ENCODE peak calls at places on chromosomes 12 and 14, in six cellular contexts. One of them, this sample, is unnamed.

GRCh38 chr12:57214398-57214781 is 2.2 kb upstream of the NXPH4 start:
- DNase-seq in prostate gland: peak
- DNase-seq in NCI-H1048: no peak
- DNase-seq in iris pigment epithelial cell: peak
- DNase-seq in stimulated activated CD4-positive, alpha-beta T cell treated with anti-CD3 and anti-CD28 coated beads, Interleukin-2, amount 100 ng/mL, for 24 hours: peak
- DNase-seq in CD4-positive, alpha-beta memory T cell: peak
- DNase-seq in this sample: peak

GRCh38 chr12:120229583-120230325 is 28.8 kb upstream of the RPLP0 start:
- DNase-seq in prostate gland: no peak
- DNase-seq in NCI-H1048: no peak
- DNase-seq in iris pigment epithelial cell: peak
- DNase-seq in stimulated activated CD4-positive, alpha-beta T cell treated with anti-CD3 and anti-CD28 coated beads, Interleukin-2, amount 100 ng/mL, for 24 hours: no peak
- DNase-seq in CD4-positive, alpha-beta memory T cell: no peak
- DNase-seq in this sample: no peak

GRCh38 chr14:67934087-67934486 is 114.5 kb downstream of the RAD51B start:
- DNase-seq in prostate gland: peak
- DNase-seq in NCI-H1048: no peak
- DNase-seq in iris pigment epithelial cell: peak
- DNase-seq in stimulated activated CD4-positive, alpha-beta T cell treated with anti-CD3 and anti-CD28 coated beads, Interleukin-2, amount 100 ng/mL, for 24 hours: no peak
- DNase-seq in CD4-positive, alpha-beta memory T cell: peak
- DNase-seq in this sample: peak

GRCh38 chr14:105863296-105864108 is 337.1 kb downstream of the TMEM121 start:
- DNase-seq in prostate gland: no peak
- DNase-seq in NCI-H1048: no peak
- DNase-seq in iris pigment epithelial cell: no peak
- DNase-seq in stimulated activated CD4-positive, alpha-beta T cell treated with anti-CD3 and anti-CD28 coated beads, Interleukin-2, amount 100 ng/mL, for 24 hours: peak
- DNase-seq in CD4-positive, alpha-beta memory T cell: no peak
- DNase-seq in this sample: no peak

GRCh38 chr12:49909826-49910225 is 6.1 kb upstream of the FAIM2 start:
- DNase-seq in prostate gland: no peak
- DNase-seq in NCI-H1048: no peak
- DNase-seq in iris pigment epithelial cell: peak
- DNase-seq in stimulated activated CD4-positive, alpha-beta T cell treated with anti-CD3 and anti-CD28 coated beads, Interleukin-2, amount 100 ng/mL, for 24 hours: no peak
- DNase-seq in CD4-positive, alpha-beta memory T cell: no peak
- DNase-seq in this sample: peak

GRCh38 chr12:6062427-6063378 is 61.8 kb downstream of the VWF start:
- DNase-seq in prostate gland: peak
- DNase-seq in NCI-H1048: peak
- DNase-seq in iris pigment epithelial cell: no peak
- DNase-seq in stimulated activated CD4-positive, alpha-beta T cell treated with anti-CD3 and anti-CD28 coated beads, Interleukin-2, amount 100 ng/mL, for 24 hours: peak
- DNase-seq in CD4-positive, alpha-beta memory T cell: peak
- DNase-seq in this sample: peak

GRCh38 chr12:117850048-117850447 is 118.7 kb downstream of the KSR2 start:
- DNase-seq in prostate gland: peak
- DNase-seq in NCI-H1048: no peak
- DNase-seq in iris pigment epithelial cell: peak
- DNase-seq in stimulated activated CD4-positive, alpha-beta T cell treated with anti-CD3 and anti-CD28 coated beads, Interleukin-2, amount 100 ng/mL, for 24 hours: no peak
- DNase-seq in CD4-positive, alpha-beta memory T cell: no peak
- DNase-seq in this sample: peak

GRCh38 chr14:64704743-64705405 is 650 bp downstream of the PLEKHG3 start:
- DNase-seq in prostate gland: peak
- DNase-seq in NCI-H1048: no peak
- DNase-seq in iris pigment epithelial cell: no peak
- DNase-seq in stimulated activated CD4-positive, alpha-beta T cell treated with anti-CD3 and anti-CD28 coated beads, Interleukin-2, amount 100 ng/mL, for 24 hours: no peak
- DNase-seq in CD4-positive, alpha-beta memory T cell: no peak
- DNase-seq in this sample: peak

GRCh38 chr12:132389066-132389465 is 59.7 kb upstream of the GALNT9 start:
- DNase-seq in prostate gland: no peak
- DNase-seq in NCI-H1048: no peak
- DNase-seq in iris pigment epithelial cell: no peak
- DNase-seq in stimulated activated CD4-positive, alpha-beta T cell treated with anti-CD3 and anti-CD28 coated beads, Interleukin-2, amount 100 ng/mL, for 24 hours: no peak
- DNase-seq in CD4-positive, alpha-beta memory T cell: no peak
- DNase-seq in this sample: no peak

GRCh38 chr12:73867147-73867546 is 670.5 kb upstream of the ATXN7L3B start:
- DNase-seq in prostate gland: no peak
- DNase-seq in NCI-H1048: no peak
- DNase-seq in iris pigment epithelial cell: peak
- DNase-seq in stimulated activated CD4-positive, alpha-beta T cell treated with anti-CD3 and anti-CD28 coated beads, Interleukin-2, amount 100 ng/mL, for 24 hours: no peak
- DNase-seq in CD4-positive, alpha-beta memory T cell: no peak
- DNase-seq in this sample: no peak

GRCh38 chr14:66121859-66122258 is 364.3 kb upstream of the CCDC196 start:
- DNase-seq in prostate gland: no peak
- DNase-seq in NCI-H1048: no peak
- DNase-seq in iris pigment epithelial cell: no peak
- DNase-seq in stimulated activated CD4-positive, alpha-beta T cell treated with anti-CD3 and anti-CD28 coated beads, Interleukin-2, amount 100 ng/mL, for 24 hours: no peak
- DNase-seq in CD4-positive, alpha-beta memory T cell: no peak
- DNase-seq in this sample: no peak

GRCh38 chr12:77116277-77116676 is 50.9 kb upstream of the E2F7 start:
- DNase-seq in prostate gland: no peak
- DNase-seq in NCI-H1048: no peak
- DNase-seq in iris pigment epithelial cell: peak
- DNase-seq in stimulated activated CD4-positive, alpha-beta T cell treated with anti-CD3 and anti-CD28 coated beads, Interleukin-2, amount 100 ng/mL, for 24 hours: no peak
- DNase-seq in CD4-positive, alpha-beta memory T cell: no peak
- DNase-seq in this sample: peak

GRCh38 chr14:55780156-55780946 is 200.3 kb downstream of the KTN1 start:
- DNase-seq in prostate gland: peak
- DNase-seq in NCI-H1048: no peak
- DNase-seq in iris pigment epithelial cell: peak
- DNase-seq in stimulated activated CD4-positive, alpha-beta T cell treated with anti-CD3 and anti-CD28 coated beads, Interleukin-2, amount 100 ng/mL, for 24 hours: no peak
- DNase-seq in CD4-positive, alpha-beta memory T cell: no peak
- DNase-seq in this sample: peak

GRCh38 chr12:129067482-129067881 is 214.2 kb downstream of the GLT1D1 start:
- DNase-seq in prostate gland: no peak
- DNase-seq in NCI-H1048: no peak
- DNase-seq in iris pigment epithelial cell: no peak
- DNase-seq in stimulated activated CD4-positive, alpha-beta T cell treated with anti-CD3 and anti-CD28 coated beads, Interleukin-2, amount 100 ng/mL, for 24 hours: no peak
- DNase-seq in CD4-positive, alpha-beta memory T cell: no peak
- DNase-seq in this sample: no peak

GRCh38 chr14:96077983-96078686 is 39.0 kb downstream of the C14orf132 start:
- DNase-seq in prostate gland: peak
- DNase-seq in NCI-H1048: no peak
- DNase-seq in iris pigment epithelial cell: no peak
- DNase-seq in stimulated activated CD4-positive, alpha-beta T cell treated with anti-CD3 and anti-CD28 coated beads, Interleukin-2, amount 100 ng/mL, for 24 hours: no peak
- DNase-seq in CD4-positive, alpha-beta memory T cell: no peak
- DNase-seq in this sample: no peak

GRCh38 chr14:76698191-76698590 is 63.1 kb upstream of the VASH1 start:
- DNase-seq in prostate gland: no peak
- DNase-seq in NCI-H1048: no peak
- DNase-seq in iris pigment epithelial cell: no peak
- DNase-seq in stimulated activated CD4-positive, alpha-beta T cell treated with anti-CD3 and anti-CD28 coated beads, Interleukin-2, amount 100 ng/mL, for 24 hours: no peak
- DNase-seq in CD4-positive, alpha-beta memory T cell: no peak
- DNase-seq in this sample: no peak

GRCh38 chr12:49489720-49490119 is 49.1 kb upstream of the KCNH3 start:
- DNase-seq in prostate gland: no peak
- DNase-seq in NCI-H1048: no peak
- DNase-seq in iris pigment epithelial cell: peak
- DNase-seq in stimulated activated CD4-positive, alpha-beta T cell treated with anti-CD3 and anti-CD28 coated beads, Interleukin-2, amount 100 ng/mL, for 24 hours: no peak
- DNase-seq in CD4-positive, alpha-beta memory T cell: no peak
- DNase-seq in this sample: peak

GRCh38 chr12:18323159-18323558 is 61.8 kb downstream of the PIK3C2G start:
- DNase-seq in prostate gland: no peak
- DNase-seq in NCI-H1048: no peak
- DNase-seq in iris pigment epithelial cell: peak
- DNase-seq in stimulated activated CD4-positive, alpha-beta T cell treated with anti-CD3 and anti-CD28 coated beads, Interleukin-2, amount 100 ng/mL, for 24 hours: no peak
- DNase-seq in CD4-positive, alpha-beta memory T cell: no peak
- DNase-seq in this sample: peak

GRCh38 chr12:97748298-97748697 is 285.7 kb downstream of the RMST start:
- DNase-seq in prostate gland: peak
- DNase-seq in NCI-H1048: no peak
- DNase-seq in iris pigment epithelial cell: no peak
- DNase-seq in stimulated activated CD4-positive, alpha-beta T cell treated with anti-CD3 and anti-CD28 coated beads, Interleukin-2, amount 100 ng/mL, for 24 hours: no peak
- DNase-seq in CD4-positive, alpha-beta memory T cell: no peak
- DNase-seq in this sample: no peak

GRCh38 chr14:61477845-61478438 is 156.6 kb downstream of the PRKCH start:
- DNase-seq in prostate gland: no peak
- DNase-seq in NCI-H1048: no peak
- DNase-seq in iris pigment epithelial cell: peak
- DNase-seq in stimulated activated CD4-positive, alpha-beta T cell treated with anti-CD3 and anti-CD28 coated beads, Interleukin-2, amount 100 ng/mL, for 24 hours: no peak
- DNase-seq in CD4-positive, alpha-beta memory T cell: no peak
- DNase-seq in this sample: peak

GRCh38 chr12:15458008-15458407 is 135.7 kb downstream of the PTPRO start:
- DNase-seq in prostate gland: no peak
- DNase-seq in NCI-H1048: no peak
- DNase-seq in iris pigment epithelial cell: no peak
- DNase-seq in stimulated activated CD4-positive, alpha-beta T cell treated with anti-CD3 and anti-CD28 coated beads, Interleukin-2, amount 100 ng/mL, for 24 hours: no peak
- DNase-seq in CD4-positive, alpha-beta memory T cell: no peak
- DNase-seq in this sample: no peak

GRCh38 chr14:29749327-29749726 is 178.3 kb downstream of the PRKD1 start:
- DNase-seq in prostate gland: no peak
- DNase-seq in NCI-H1048: no peak
- DNase-seq in iris pigment epithelial cell: peak
- DNase-seq in stimulated activated CD4-positive, alpha-beta T cell treated with anti-CD3 and anti-CD28 coated beads, Interleukin-2, amount 100 ng/mL, for 24 hours: no peak
- DNase-seq in CD4-positive, alpha-beta memory T cell: no peak
- DNase-seq in this sample: peak

GRCh38 chr12:104662203-104662602 is 205.5 kb downstream of the CHST11 start:
- DNase-seq in prostate gland: no peak
- DNase-seq in NCI-H1048: no peak
- DNase-seq in iris pigment epithelial cell: peak
- DNase-seq in stimulated activated CD4-positive, alpha-beta T cell treated with anti-CD3 and anti-CD28 coated beads, Interleukin-2, amount 100 ng/mL, for 24 hours: no peak
- DNase-seq in CD4-positive, alpha-beta memory T cell: no peak
- DNase-seq in this sample: peak

GRCh38 chr14:100239840-100240724 is 1.1 kb downstream of the YY1 start:
- DNase-seq in prostate gland: peak
- DNase-seq in NCI-H1048: peak
- DNase-seq in iris pigment epithelial cell: peak
- DNase-seq in stimulated activated CD4-positive, alpha-beta T cell treated with anti-CD3 and anti-CD28 coated beads, Interleukin-2, amount 100 ng/mL, for 24 hours: peak
- DNase-seq in CD4-positive, alpha-beta memory T cell: peak
- DNase-seq in this sample: peak

GRCh38 chr12:105481906-105482305 is 151.4 kb downstream of the C12orf75 start:
- DNase-seq in prostate gland: no peak
- DNase-seq in NCI-H1048: no peak
- DNase-seq in iris pigment epithelial cell: peak
- DNase-seq in stimulated activated CD4-positive, alpha-beta T cell treated with anti-CD3 and anti-CD28 coated beads, Interleukin-2, amount 100 ng/mL, for 24 hours: no peak
- DNase-seq in CD4-positive, alpha-beta memory T cell: no peak
- DNase-seq in this sample: no peak

GRCh38 chr12:4032906-4033628 is 159.9 kb upstream of the PARP11 start:
- DNase-seq in prostate gland: no peak
- DNase-seq in NCI-H1048: no peak
- DNase-seq in iris pigment epithelial cell: peak
- DNase-seq in stimulated activated CD4-positive, alpha-beta T cell treated with anti-CD3 and anti-CD28 coated beads, Interleukin-2, amount 100 ng/mL, for 24 hours: no peak
- DNase-seq in CD4-positive, alpha-beta memory T cell: no peak
- DNase-seq in this sample: peak

GRCh38 chr12:108101605-108102175 is 27.4 kb upstream of the WSCD2 start:
- DNase-seq in prostate gland: no peak
- DNase-seq in NCI-H1048: no peak
- DNase-seq in iris pigment epithelial cell: no peak
- DNase-seq in stimulated activated CD4-positive, alpha-beta T cell treated with anti-CD3 and anti-CD28 coated beads, Interleukin-2, amount 100 ng/mL, for 24 hours: no peak
- DNase-seq in CD4-positive, alpha-beta memory T cell: no peak
- DNase-seq in this sample: no peak

GRCh38 chr14:92553456-92553855 is 39.9 kb downstream of the RIN3 start:
- DNase-seq in prostate gland: no peak
- DNase-seq in NCI-H1048: no peak
- DNase-seq in iris pigment epithelial cell: peak
- DNase-seq in stimulated activated CD4-positive, alpha-beta T cell treated with anti-CD3 and anti-CD28 coated beads, Interleukin-2, amount 100 ng/mL, for 24 hours: no peak
- DNase-seq in CD4-positive, alpha-beta memory T cell: no peak
- DNase-seq in this sample: peak

GRCh38 chr14:65329911-65330310 is 82.6 kb upstream of the FUT8 start:
- DNase-seq in prostate gland: no peak
- DNase-seq in NCI-H1048: no peak
- DNase-seq in iris pigment epithelial cell: no peak
- DNase-seq in stimulated activated CD4-positive, alpha-beta T cell treated with anti-CD3 and anti-CD28 coated beads, Interleukin-2, amount 100 ng/mL, for 24 hours: no peak
- DNase-seq in CD4-positive, alpha-beta memory T cell: no peak
- DNase-seq in this sample: no peak

GRCh38 chr12:28824193-28824846 is 324.8 kb upstream of the FAR2 start:
- DNase-seq in prostate gland: no peak
- DNase-seq in NCI-H1048: no peak
- DNase-seq in iris pigment epithelial cell: no peak
- DNase-seq in stimulated activated CD4-positive, alpha-beta T cell treated with anti-CD3 and anti-CD28 coated beads, Interleukin-2, amount 100 ng/mL, for 24 hours: no peak
- DNase-seq in CD4-positive, alpha-beta memory T cell: no peak
- DNase-seq in this sample: no peak

GRCh38 chr14:67577181-67577580 is 22.9 kb downstream of the PIGH start:
- DNase-seq in prostate gland: no peak
- DNase-seq in NCI-H1048: no peak
- DNase-seq in iris pigment epithelial cell: no peak
- DNase-seq in stimulated activated CD4-positive, alpha-beta T cell treated with anti-CD3 and anti-CD28 coated beads, Interleukin-2, amount 100 ng/mL, for 24 hours: no peak
- DNase-seq in CD4-positive, alpha-beta memory T cell: no peak
- DNase-seq in this sample: no peak

This sample was measured in IMR-90.